ENCODE peak calls at places on chromosome 11, in four cellular contexts. One of them, this sample, is unnamed.

GRCh38 chr11:75924966-75925784 is 110.2 kb downstream of the UVRAG start:
- DNase-seq in K562: no peak
- DNase-seq in IMR-90: no peak
- DNase-seq in endothelial cell of umbilical vein: peak; percentile 64
- DNase-seq in this sample: no peak

GRCh38 chr11:12086271-12087074 is 23.9 kb upstream of the MICAL2 start:
- DNase-seq in IMR-90: peak; percentile 97
- DNase-seq in K562: no peak
- DNase-seq in endothelial cell of umbilical vein: peak; percentile 87
- DNase-seq in this sample: no peak

GRCh38 chr11:92932023-92932422 is 37.4 kb upstream of the MTNR1B start:
- DNase-seq in IMR-90: peak; percentile 23
- DNase-seq in K562: no peak
- DNase-seq in endothelial cell of umbilical vein: no peak
- DNase-seq in this sample: no peak

GRCh38 chr11:65887723-65888162 is 528 bp downstream of the FIBP start:
- DNase-seq in IMR-90: peak; percentile 63
- DNase-seq in K562: no peak
- DNase-seq in endothelial cell of umbilical vein: no peak
- DNase-seq in this sample: no peak

GRCh38 chr11:103338621-103339484 is 229.6 kb downstream of the DYNC2H1 start:
- DNase-seq in endothelial cell of umbilical vein: peak; percentile 28
- DNase-seq in K562: no peak
- DNase-seq in IMR-90: peak; percentile 66
- DNase-seq in this sample: no peak

GRCh38 chr11:130873766-130874165 is 42.5 kb downstream of the SNX19 start:
- DNase-seq in K562: no peak
- DNase-seq in IMR-90: peak; percentile 76
- DNase-seq in endothelial cell of umbilical vein: peak; percentile 37
- DNase-seq in this sample: no peak

GRCh38 chr11:115084191-115084590 is 405.9 kb downstream of the NXPE2 start:
- DNase-seq in IMR-90: no peak
- DNase-seq in K562: no peak
- DNase-seq in endothelial cell of umbilical vein: no peak
- DNase-seq in this sample: no peak

GRCh38 chr11:3122775-3123201 is 42.3 kb downstream of the OSBPL5 start:
- DNase-seq in K562: no peak
- DNase-seq in IMR-90: no peak
- DNase-seq in endothelial cell of umbilical vein: no peak
- DNase-seq in this sample: no peak

GRCh38 chr11:11618973-11619435 is 2.8 kb downstream of the GALNT18 start:
- DNase-seq in IMR-90: no peak
- DNase-seq in endothelial cell of umbilical vein: no peak
- DNase-seq in K562: no peak
- DNase-seq in this sample: no peak

GRCh38 chr11:22582011-22582410 is 43.6 kb downstream of the FANCF start:
- DNase-seq in IMR-90: no peak
- DNase-seq in K562: no peak
- DNase-seq in endothelial cell of umbilical vein: no peak
- DNase-seq in this sample: no peak

GRCh38 chr11:100687630-100688395 is 725 bp downstream of the ARHGAP42 start:
- DNase-seq in endothelial cell of umbilical vein: peak; percentile 85
- DNase-seq in IMR-90: peak; percentile 85
- DNase-seq in K562: peak; percentile 35
- DNase-seq in this sample: peak; percentile 35

GRCh38 chr11:6812391-6813005 is 13.0 kb upstream of the OR6A2 start:
- DNase-seq in endothelial cell of umbilical vein: peak; percentile 48
- DNase-seq in IMR-90: peak; percentile 34
- DNase-seq in K562: peak; percentile 63
- DNase-seq in this sample: peak; percentile 19

GRCh38 chr11:126083829-126084607 is 21.4 kb upstream of the CDON start:
- DNase-seq in K562: no peak
- DNase-seq in endothelial cell of umbilical vein: no peak
- DNase-seq in IMR-90: no peak
- DNase-seq in this sample: no peak

GRCh38 chr11:126081915-126082250 is 19.2 kb upstream of the CDON start:
- DNase-seq in K562: no peak
- DNase-seq in endothelial cell of umbilical vein: no peak
- DNase-seq in IMR-90: no peak
- DNase-seq in this sample: no peak

GRCh38 chr11:126082251-126083109 is 19.8 kb upstream of the CDON start:
- DNase-seq in K562: no peak
- DNase-seq in endothelial cell of umbilical vein: no peak
- DNase-seq in IMR-90: no peak
- DNase-seq in this sample: no peak

GRCh38 chr11:126086248-126086647 is 23.6 kb upstream of the CDON start:
- DNase-seq in IMR-90: no peak
- DNase-seq in K562: no peak
- DNase-seq in endothelial cell of umbilical vein: no peak
- DNase-seq in this sample: no peak

GRCh38 chr11:126084608-126084912 is 21.9 kb upstream of the CDON start:
- DNase-seq in endothelial cell of umbilical vein: no peak
- DNase-seq in K562: no peak
- DNase-seq in IMR-90: no peak
- DNase-seq in this sample: no peak
- H3K27ac ChIP-seq in endothelial cell of umbilical vein: no peak overlapping the region
- H3K27ac ChIP-seq in K562: no peak overlapping the region
- H3K27ac ChIP-seq in IMR-90: no peak overlapping the region
- H3K27ac ChIP-seq in this sample: no peak overlapping the region

DNA sequence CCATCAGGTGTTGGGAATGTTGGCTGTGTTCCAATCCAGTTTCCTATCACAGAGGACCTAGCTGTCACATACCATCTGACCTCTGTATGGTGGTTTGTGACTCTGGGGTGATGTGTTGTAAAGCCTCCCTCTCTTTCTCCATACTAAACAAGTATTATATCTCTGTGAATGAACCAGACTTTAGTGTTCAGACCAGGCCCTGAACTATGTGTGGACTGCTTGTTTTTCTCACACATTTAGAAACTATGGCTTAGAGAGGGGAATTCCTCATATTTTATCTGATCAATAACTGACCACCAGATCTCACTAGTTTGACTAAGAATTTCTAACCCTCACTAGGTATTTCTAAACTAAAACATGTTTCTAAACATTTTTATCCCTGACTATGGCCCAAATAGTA is 17.5 kb downstream of the NCR3LG1 start:
- DNase-seq in endothelial cell of umbilical vein: no peak
- DNase-seq in IMR-90: no peak
- DNase-seq in K562: no peak
- DNase-seq in this sample: no peak
- H3K9me1 ChIP-seq in endothelial cell of umbilical vein: no peaks in the 10 kb centered on the region
- H3K9me1 ChIP-seq in IMR-90: no peaks in the 10 kb centered on the region
- H3K9me1 ChIP-seq in K562: no peaks in the 10 kb centered on the region
- H3K9me1 ChIP-seq in this sample: no peaks in the 10 kb centered on the region

GRCh38 chr11:18564149-18564548 is 24.4 kb downstream of the UEVLD start:
- DNase-seq in IMR-90: no peak
- DNase-seq in K562: no peak
- DNase-seq in endothelial cell of umbilical vein: no peak
- DNase-seq in this sample: no peak
- H3K27ac ChIP-seq in IMR-90: no peak overlapping the region
- H3K27ac ChIP-seq in K562: no peak overlapping the region
- H3K27ac ChIP-seq in endothelial cell of umbilical vein: no peak overlapping the region
- H3K27ac ChIP-seq in this sample: no peak overlapping the region

GRCh38 chr11:128180446-128181089 is 406.8 kb downstream of the ETS1 start:
- DNase-seq in endothelial cell of umbilical vein: peak; percentile 93
- DNase-seq in IMR-90: peak; percentile 92
- DNase-seq in K562: no peak
- DNase-seq in this sample: peak; percentile 80
- H3K9me1 ChIP-seq in endothelial cell of umbilical vein: no peaks in the 10 kb centered on the region
- H3K9me1 ChIP-seq in IMR-90: peaks cover 8% of the 10 kb centered on the region
- H3K9me1 ChIP-seq in K562: no peaks in the 10 kb centered on the region
- H3K9me1 ChIP-seq in this sample: no peaks in the 10 kb centered on the region

GRCh38 chr11:68314203-68314885 is 2.0 kb downstream of the LRP5 start:
- DNase-seq in endothelial cell of umbilical vein: peak; percentile 48
- DNase-seq in IMR-90: no peak
- DNase-seq in K562: peak; percentile 51
- DNase-seq in this sample: no peak
- H3K27ac ChIP-seq in endothelial cell of umbilical vein: peak overlapping the region; percentile 69
- H3K27ac ChIP-seq in IMR-90: peak overlapping the region; percentile 71
- H3K27ac ChIP-seq in K562: peak overlapping the region; percentile 90
- H3K27ac ChIP-seq in this sample: peak overlapping the region; percentile 93

GRCh38 chr11:48228761-48229160 is 12.2 kb downstream of the OR4B1 start:
- DNase-seq in IMR-90: no peak
- DNase-seq in K562: no peak
- DNase-seq in endothelial cell of umbilical vein: no peak
- DNase-seq in this sample: no peak
- H3K9me1 ChIP-seq in IMR-90: no peaks in the 10 kb centered on the region
- H3K9me1 ChIP-seq in K562: no peaks in the 10 kb centered on the region
- H3K9me1 ChIP-seq in endothelial cell of umbilical vein: no peaks in the 10 kb centered on the region
- H3K9me1 ChIP-seq in this sample: no peaks in the 10 kb centered on the region